ENCODE peak calls at places on chromosomes 16 and 17, in four cellular contexts. One of them, this sample, is unnamed.

GRCh38 chr17:43877451-43878155 is 29.7 kb downstream of the MPP2 start:
- DNase-seq in GM23338: no peak
- DNase-seq in mesenchymal stem cell: no peak
- DNase-seq in H1: no peak
- DNase-seq in this sample: no peak

GRCh38 chr16:46789499-46790414 is 41.2 kb downstream of the C16orf87 start:
- DNase-seq in mesenchymal stem cell: peak; percentile 62
- DNase-seq in GM23338: peak; percentile 83
- DNase-seq in H1: peak; percentile 44
- DNase-seq in this sample: peak; percentile 84

GRCh38 chr17:59439711-59440110 is 108.3 kb downstream of the YPEL2 start:
- DNase-seq in GM23338: no peak
- DNase-seq in mesenchymal stem cell: peak; percentile 19
- DNase-seq in H1: no peak
- DNase-seq in this sample: no peak

GRCh38 chr17:82677353-82677925 is 21.1 kb downstream of the RAB40B start:
- DNase-seq in GM23338: no peak
- DNase-seq in H1: no peak
- DNase-seq in mesenchymal stem cell: no peak
- DNase-seq in this sample: no peak

GRCh38 chr16:20798364-20798763 is 7.9 kb downstream of the ERI2 start:
- DNase-seq in GM23338: no peak
- DNase-seq in mesenchymal stem cell: no peak
- DNase-seq in H1: no peak
- DNase-seq in this sample: no peak

GRCh38 chr16:87404764-87405625 is 12.9 kb downstream of the MAP1LC3B start:
- DNase-seq in mesenchymal stem cell: peak; percentile 45
- DNase-seq in H1: no peak
- DNase-seq in GM23338: no peak
- DNase-seq in this sample: no peak

GRCh38 chr16:70805380-70805779 is 4.4 kb upstream of the VAC14 start:
- DNase-seq in mesenchymal stem cell: no peak
- DNase-seq in GM23338: peak; percentile 26
- DNase-seq in H1: no peak
- DNase-seq in this sample: no peak

GRCh38 chr16:17939723-17940122 is 396.8 kb downstream of the NPIPA8 start:
- DNase-seq in H1: no peak
- DNase-seq in GM23338: no peak
- DNase-seq in mesenchymal stem cell: no peak
- DNase-seq in this sample: no peak

DNA sequence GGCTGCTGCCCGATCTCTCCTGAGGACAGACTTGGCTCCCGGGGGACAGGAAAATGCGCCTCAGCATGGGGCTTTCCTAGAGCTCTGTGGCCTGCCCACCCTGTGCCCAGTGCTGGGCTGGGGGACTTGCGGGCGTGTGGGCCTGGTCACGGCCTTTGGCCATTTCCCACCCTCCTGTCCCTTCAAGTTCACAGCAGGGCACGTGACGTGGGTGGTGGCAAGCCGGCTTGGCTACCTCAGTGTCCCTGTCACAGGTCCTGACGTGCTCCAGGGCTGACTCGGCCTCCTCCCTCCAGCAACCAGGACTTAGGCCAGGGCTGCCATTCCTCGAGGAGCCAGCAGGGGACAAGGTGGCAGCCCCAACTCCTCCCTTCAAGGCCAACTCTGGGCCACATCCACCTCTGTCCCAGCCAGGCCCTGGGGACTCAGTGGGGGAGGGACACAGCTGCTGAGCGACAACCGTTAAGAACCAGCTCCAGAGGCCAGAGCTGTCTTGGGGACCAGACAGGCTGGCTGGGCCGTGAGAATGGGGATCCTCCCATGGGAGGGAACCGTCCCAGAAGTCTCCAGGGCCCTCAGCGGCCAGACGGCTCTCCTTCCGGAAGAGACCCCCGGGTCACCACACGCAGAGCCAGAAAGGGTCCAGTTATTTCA is 981 bp upstream of the UNC13D start:
- DNase-seq in GM23338: peak; percentile 94
- DNase-seq in mesenchymal stem cell: peak; percentile 76
- DNase-seq in H1: peak; percentile 57
- DNase-seq in this sample: peak; percentile 96
- H3K4me3 ChIP-seq in GM23338: no peak overlapping the region
- H3K4me3 ChIP-seq in mesenchymal stem cell: no peak overlapping the region
- H3K4me3 ChIP-seq in H1: no peak overlapping the region
- H3K4me3 ChIP-seq in this sample: no peak overlapping the region

GRCh38 chr17:17783121-17783824 is 53.5 kb downstream of the SREBF1 start:
- DNase-seq in GM23338: peak; percentile 89
- DNase-seq in H1: peak; percentile 38
- DNase-seq in mesenchymal stem cell: peak; percentile 48
- DNase-seq in this sample: peak; percentile 80
- H3K4me2 ChIP-seq in GM23338: peak overlapping the region; percentile 99
- H3K4me2 ChIP-seq in H1: peak overlapping the region; percentile 90
- H3K4me2 ChIP-seq in mesenchymal stem cell: peak overlapping the region; percentile 97
- H3K4me2 ChIP-seq in this sample: peak overlapping the region; percentile 89

GRCh38 chr17:29038511-29039300 is 4.2 kb upstream of the PIPOX start:
- DNase-seq in mesenchymal stem cell: no peak
- DNase-seq in H1: no peak
- DNase-seq in GM23338: no peak
- DNase-seq in this sample: peak; percentile 66
- H3K4me3 ChIP-seq in mesenchymal stem cell: no peak overlapping the region
- H3K4me3 ChIP-seq in H1: no peak overlapping the region
- H3K4me3 ChIP-seq in GM23338: no peak overlapping the region
- H3K4me3 ChIP-seq in this sample: no peak overlapping the region

GRCh38 chr17:41736983-41737679 is 2.7 kb upstream of the HAP1 start:
- DNase-seq in mesenchymal stem cell: no peak
- DNase-seq in GM23338: no peak
- DNase-seq in H1: no peak
- DNase-seq in this sample: no peak

GRCh38 chr17:41734139-41734948 is at the start of gene HAP1:
- DNase-seq in mesenchymal stem cell: peak; percentile 63
- DNase-seq in H1: peak; percentile 33
- DNase-seq in GM23338: peak; percentile 76
- DNase-seq in this sample: peak; percentile 69

GRCh38 chr17:41735744-41736143 is 1.3 kb upstream of the HAP1 start:
- DNase-seq in H1: no peak
- DNase-seq in mesenchymal stem cell: no peak
- DNase-seq in GM23338: no peak
- DNase-seq in this sample: no peak

GRCh38 chr17:41733348-41734138 is 900 bp downstream of the HAP1 start:
- DNase-seq in GM23338: no peak
- DNase-seq in H1: no peak
- DNase-seq in mesenchymal stem cell: no peak
- DNase-seq in this sample: no peak

DNA sequence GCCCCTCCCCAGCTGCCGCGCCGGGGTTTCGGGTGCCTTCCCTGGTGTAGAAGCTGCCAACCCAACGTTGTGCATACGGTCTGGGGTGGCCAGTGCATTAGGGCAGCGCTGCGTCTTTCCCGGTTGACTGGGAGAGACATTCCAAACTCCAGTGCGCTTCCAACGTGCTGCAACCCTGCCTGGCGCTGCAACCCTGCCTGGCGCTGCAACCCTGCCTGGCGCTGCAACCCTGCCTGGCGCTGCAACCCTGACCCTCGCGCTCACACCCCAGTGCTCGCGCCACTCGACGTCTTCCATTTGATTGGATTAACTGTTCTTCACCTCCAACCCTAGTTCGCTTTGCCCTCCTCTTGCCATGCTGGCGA is 488 bp upstream of the HAP1 start:
- DNase-seq in H1: no peak
- DNase-seq in mesenchymal stem cell: no peak
- DNase-seq in GM23338: peak; percentile 75
- DNase-seq in this sample: no peak
- H3K4me2 ChIP-seq in H1: peak overlapping the region; percentile 89
- H3K4me2 ChIP-seq in mesenchymal stem cell: peak overlapping the region; percentile 99
- H3K4me2 ChIP-seq in GM23338: peak overlapping the region; percentile 94
- H3K4me2 ChIP-seq in this sample: peak overlapping the region; percentile 97

DNA sequence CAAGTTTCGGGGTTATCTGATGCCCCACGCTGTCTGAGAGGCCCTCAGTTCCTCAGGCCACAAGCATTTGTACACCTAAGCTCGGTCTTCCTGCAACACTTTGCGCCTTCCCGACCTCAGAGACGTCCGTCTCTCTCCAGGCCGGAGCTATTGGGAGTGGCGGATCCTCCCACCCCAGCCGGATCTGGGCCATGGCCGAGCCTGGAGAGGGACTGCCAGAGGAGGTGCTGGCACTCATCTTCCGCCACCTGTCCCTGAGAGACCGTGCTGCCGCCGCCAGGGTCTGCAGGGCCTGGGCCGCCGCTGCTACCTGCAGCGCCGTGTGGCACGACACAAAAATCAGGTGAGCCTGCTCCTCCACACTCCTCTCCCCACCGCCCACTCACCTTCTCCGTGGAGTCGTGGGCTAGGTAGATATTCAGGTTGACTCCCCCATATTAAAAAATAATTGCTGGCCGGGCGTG is 1.9 kb downstream of the FBXL8 start:
- DNase-seq in mesenchymal stem cell: no peak
- DNase-seq in H1: no peak
- DNase-seq in GM23338: no peak
- DNase-seq in this sample: peak; percentile 34
- H3K4me3 ChIP-seq in mesenchymal stem cell: peak overlapping the region; percentile 99
- H3K4me3 ChIP-seq in H1: peak overlapping the region; percentile 61
- H3K4me3 ChIP-seq in GM23338: peak overlapping the region; percentile 66
- H3K4me3 ChIP-seq in this sample: no peak overlapping the region

This sample was measured in mesendoderm.